ENCODE peak calls at places on chromosomes 12 and 14, in eight cellular contexts. O is lung; U is CD8-positive, alpha-beta T cell; Z is kidney epithelial cell; V is GM23248; T is fibroblast of mammary gland; A is OCI-LY7; S is right cardiac atrium. J is an unnamed sample.

GRCh38 chr12:111010916-111011657 is 90.7 kb upstream of the MYL2 start:
- DNase-seq in Z (no peak), A (no peak), S (no peak), O (no peak), U (no peak), V (no peak), T (no peak), J (no peak)

GRCh38 chr12:113808095-113808951 is 157.8 kb downstream of the RBM19 start:
- DNase-seq in A (no peak), V (no peak), O (no peak), S (no peak), Z (no peak), T (no peak), U (no peak), J (no peak)

GRCh38 chr14:31070431-31070830 is 44.3 kb upstream of the STRN3 start:
- DNase-seq in Z (peak), U (no peak), O (no peak), A (no peak), S (no peak), V (peak), T (peak), J (peak)

GRCh38 chr12:107760207-107760816 is 625 bp downstream of the PRDM4 start:
- DNase-seq in A (peak), Z (no peak), V (peak), T (no peak), U (peak), O (peak), S (peak), J (no peak)

GRCh38 chr14:105324080-105324778 is 9.7 kb downstream of the PACS2 start:
- DNase-seq in T (no peak), Z (no peak), S (peak), V (no peak), U (no peak), A (no peak), O (no peak), J (no peak)

GRCh38 chr12:20214286-20214685 is 154.1 kb upstream of the PDE3A start:
- DNase-seq in V (peak), T (peak), Z (no peak), S (no peak), A (no peak), O (no peak), U (no peak), J (peak)

GRCh38 chr14:98501836-98502235 is 770.2 kb downstream of the BCL11B start:
- DNase-seq in V (no peak), Z (no peak), A (no peak), T (no peak), S (no peak), U (no peak), O (no peak), J (no peak)

GRCh38 chr12:120984351-120984898 is 6.1 kb downstream of the HNF1A start:
- DNase-seq in V (no peak), S (no peak), Z (no peak), O (no peak), T (no peak), U (no peak), A (no peak), J (no peak)

GRCh38 chr14:32259368-32260013 is 56.4 kb upstream of the RNU6-8 start:
- DNase-seq in S (no peak), A (no peak), O (no peak), V (peak), T (peak), Z (peak), U (no peak), J (peak)

GRCh38 chr14:53516261-53516774 is 363.2 kb upstream of the DDHD1 start:
- DNase-seq in Z (no peak), A (no peak), O (no peak), T (peak), S (no peak), V (peak), U (no peak), J (no peak)

GRCh38 chr12:98475565-98475908 is 39.9 kb upstream of the TMPO start:
- DNase-seq in O (no peak), T (no peak), U (no peak), A (no peak), Z (no peak), V (no peak), S (no peak), J (no peak)

GRCh38 chr14:96461950-96462798 is 40.0 kb upstream of the PAPOLA start:
- DNase-seq in S (no peak), U (no peak), T (no peak), A (no peak), Z (no peak), V (no peak), O (no peak), J (no peak)

GRCh38 chr14:29892327-29892726 is 35.3 kb downstream of the PRKD1 start:
- DNase-seq in S (no peak), O (no peak), U (no peak), T (peak), V (peak), A (no peak), Z (no peak), J (no peak)

GRCh38 chr14:101495827-101496778 is 65.2 kb upstream of the DIO3 start:
- DNase-seq in T (no peak), U (no peak), S (peak), V (no peak), O (no peak), Z (no peak), A (no peak), J (no peak)

GRCh38 chr12:105713901-105714300 is 383.4 kb downstream of the C12orf75 start:
- DNase-seq in Z (no peak), T (no peak), U (no peak), O (no peak), S (no peak), V (no peak), A (no peak), J (no peak)

GRCh38 chr14:71497645-71498086 is 434.6 kb upstream of the RGS6 start:
- DNase-seq in T (peak), Z (no peak), O (no peak), V (peak), U (no peak), S (no peak), A (peak), J (no peak)

GRCh38 chr12:105464426-105464825 is 133.9 kb downstream of the C12orf75 start:
- DNase-seq in V (no peak), A (no peak), S (no peak), T (no peak), Z (no peak), O (no peak), U (no peak), J (no peak)

GRCh38 chr12:55675671-55676070 is 32.0 kb downstream of the ITGA7 start:
- DNase-seq in T (no peak), U (no peak), A (no peak), S (no peak), O (no peak), V (no peak), Z (no peak), J (no peak)

GRCh38 chr14:21087294-21088091 is 11.0 kb downstream of the ZNF219 start:
- DNase-seq in Z (no peak), O (no peak), A (peak), U (peak), V (peak), T (peak), S (peak), J (no peak)

GRCh38 chr14:85214471-85214870 is 315.5 kb upstream of the FLRT2 start:
- DNase-seq in A (no peak), Z (no peak), U (no peak), T (peak), V (peak), O (no peak), S (no peak), J (no peak)

GRCh38 chr12:42325776-42326465 is at the start of the genes PPHLN1 and ZCRB1:
- DNase-seq in V (peak), O (peak), A (peak), T (peak), S (peak), Z (peak), U (peak), J (no peak)

GRCh38 chr12:66960704-66961690 is 282.1 kb upstream of the GRIP1 start:
- DNase-seq in A (no peak), V (peak), T (peak), U (no peak), S (no peak), Z (no peak), O (no peak), J (no peak)

GRCh38 chr14:53044486-53044885 is 93.6 kb upstream of the FERMT2 start:
- DNase-seq in Z (no peak), O (no peak), U (no peak), V (peak), T (peak), A (no peak), S (no peak), J (no peak)

GRCh38 chr12:108305520-108305919 is 33.6 kb downstream of the CMKLR1 start:
- DNase-seq in U (no peak), V (peak), A (no peak), S (peak), Z (peak), O (peak), T (peak), J (no peak)

GRCh38 chr12:52918784-52919183 is 13.9 kb upstream of the KRT8 start:
- DNase-seq in S (no peak), Z (no peak), T (no peak), U (no peak), A (no peak), O (no peak), V (no peak), J (no peak)

GRCh38 chr14:72948481-72949138 is 22.3 kb downstream of the DCAF4 start:
- DNase-seq in U (peak), S (peak), O (peak), Z (no peak), V (peak), A (peak), T (peak), J (no peak)

GRCh38 chr12:133203344-133204263 is 22.3 kb downstream of the ZNF268 start:
- DNase-seq in U (no peak), A (peak), T (peak), O (no peak), Z (no peak), S (no peak), V (peak), J (no peak)

GRCh38 chr14:88189040-88189839 is 133.8 kb downstream of the KCNK10 start:
- DNase-seq in Z (peak), T (peak), V (peak), O (peak), U (no peak), A (peak), S (no peak), J (peak)

GRCh38 chr14:76827696-76828301 is 1.6 kb downstream of the LRRC74A start:
- DNase-seq in A (no peak), Z (no peak), V (peak), T (no peak), U (no peak), O (no peak), S (peak), J (no peak)

GRCh38 chr12:123055281-123055766 is 74.8 kb downstream of the ARL6IP4 start:
- DNase-seq in V (no peak), A (no peak), U (no peak), S (no peak), T (no peak), Z (no peak), O (no peak), J (no peak)

GRCh38 chr12:39272934-39273770 is 169.8 kb downstream of the KIF21A start:
- DNase-seq in S (no peak), A (peak), Z (no peak), T (peak), V (peak), O (no peak), U (no peak), J (no peak)

GRCh38 chr12:120438495-120439198 is 734 bp downstream of the COX6A1 start:
- DNase-seq in S (no peak), V (peak), O (no peak), Z (no peak), T (no peak), A (peak), U (no peak), J (no peak)

GRCh38 chr12:125689576-125690410 is 624.6 kb downstream of the AACS start:
- DNase-seq in S (no peak), O (no peak), A (no peak), U (no peak), Z (no peak), V (no peak), T (no peak), J (no peak)

GRCh38 chr14:101408077-101408831 is 153.0 kb upstream of the DIO3 start:
- DNase-seq in O (no peak), T (peak), V (peak), Z (no peak), S (no peak), A (no peak), U (no peak), J (no peak)

GRCh38 chr14:81464253-81465001 is 64.3 kb upstream of the STON2 start:
- DNase-seq in O (peak), A (peak), Z (no peak), S (no peak), T (peak), V (peak), U (peak), J (no peak)

DNA sequence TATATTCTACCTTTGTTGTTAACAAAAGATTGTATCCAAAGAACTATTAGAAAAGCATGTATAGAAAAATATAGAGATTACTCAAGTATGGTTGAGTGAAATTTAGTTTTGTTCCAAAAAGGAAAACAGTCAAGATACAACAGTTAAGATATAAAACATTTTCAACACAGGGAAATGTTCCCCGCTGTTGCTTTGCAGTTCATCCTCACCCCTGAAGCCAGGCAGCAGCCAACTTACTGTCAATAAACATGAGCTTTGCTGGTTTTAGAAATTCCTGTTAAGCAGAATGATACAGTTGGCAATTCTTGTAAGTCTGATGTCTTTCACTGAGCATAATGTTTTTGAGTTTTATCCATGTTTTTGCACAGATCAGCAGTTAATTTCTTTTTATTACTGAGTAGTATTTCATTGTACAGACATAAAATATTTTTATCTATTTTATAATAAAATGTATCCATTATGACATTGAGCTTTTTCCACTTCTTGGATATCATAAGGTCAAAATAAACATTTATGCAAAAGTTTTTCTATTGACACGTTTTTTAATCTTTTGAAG is 1.2 kb upstream of the CLEC2B start:
- DNase-seq in V (peak), O (no peak), U (no peak), A (no peak), Z (no peak), S (no peak), T (peak), J (no peak)
- H3K4me3 ChIP-seq in V (peak), O (no peak), U (peak), A (no peak), Z (no peak), S (peak), T (peak), J (no peak)

DNA sequence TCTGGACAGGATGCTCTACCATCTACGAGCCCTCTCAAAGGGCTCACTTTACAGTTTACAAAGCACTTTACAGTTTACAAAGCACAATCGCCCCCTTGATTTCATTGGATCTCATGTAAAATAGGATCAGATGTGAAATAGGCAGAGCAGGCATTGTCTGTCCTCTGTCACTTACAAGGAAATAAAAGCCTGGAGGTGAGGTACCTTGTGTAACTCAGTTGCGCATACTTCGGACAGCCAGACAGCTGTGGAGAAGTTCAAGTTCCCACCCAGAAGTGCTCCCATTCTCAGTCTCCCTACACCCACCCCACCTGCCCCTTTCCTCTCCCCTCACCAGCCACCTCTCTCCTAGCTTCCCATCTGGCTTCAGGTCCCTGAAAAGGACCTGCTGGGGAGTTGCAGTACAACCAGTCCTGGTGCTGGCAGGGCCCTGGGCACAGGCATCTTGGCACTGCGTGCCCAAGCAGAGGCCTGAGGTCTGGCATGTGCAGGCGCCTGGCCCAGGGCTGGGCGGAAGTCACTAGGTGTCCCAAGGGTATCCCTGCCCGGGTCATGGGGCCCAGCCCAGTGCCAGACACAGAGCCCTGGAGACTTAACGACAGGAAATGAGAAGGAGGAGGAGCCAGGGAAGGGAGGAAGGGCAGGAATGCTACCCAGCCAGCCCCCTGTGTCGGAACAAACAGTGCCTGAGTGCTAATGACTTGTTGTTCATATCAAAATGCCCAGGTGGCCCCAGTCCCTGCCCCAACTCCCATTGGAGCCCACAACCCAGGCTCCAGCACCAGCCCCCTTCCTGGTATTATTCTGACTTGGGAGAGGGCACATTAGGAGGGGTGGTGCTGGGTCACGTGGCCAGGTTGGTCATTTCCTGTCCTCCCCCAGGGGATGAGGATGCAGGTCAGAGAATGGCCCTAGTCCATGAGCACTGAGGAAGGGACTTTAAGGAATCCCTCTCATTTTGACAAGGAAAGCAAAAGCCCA is 5.4 kb downstream of the RAPGEF3 start:
- DNase-seq in T (no peak), V (no peak), Z (no peak), O (peak), A (no peak), S (peak), U (no peak), J (no peak)
- H3K4me3 ChIP-seq in T (no peak), V (no peak), Z (no peak), O (no peak), A (no peak), S (no peak), U (no peak), J (peak)

GRCh38 chr14:94128216-94128839 is 1.1 kb downstream of the IFI27L2 start:
- DNase-seq in T (no peak), A (no peak), U (no peak), S (peak), V (no peak), O (no peak), Z (no peak), J (no peak)
- H3K4me3 ChIP-seq in T (peak), A (peak), U (no peak), S (no peak), V (peak), O (no peak), Z (no peak), J (peak)

DNA sequence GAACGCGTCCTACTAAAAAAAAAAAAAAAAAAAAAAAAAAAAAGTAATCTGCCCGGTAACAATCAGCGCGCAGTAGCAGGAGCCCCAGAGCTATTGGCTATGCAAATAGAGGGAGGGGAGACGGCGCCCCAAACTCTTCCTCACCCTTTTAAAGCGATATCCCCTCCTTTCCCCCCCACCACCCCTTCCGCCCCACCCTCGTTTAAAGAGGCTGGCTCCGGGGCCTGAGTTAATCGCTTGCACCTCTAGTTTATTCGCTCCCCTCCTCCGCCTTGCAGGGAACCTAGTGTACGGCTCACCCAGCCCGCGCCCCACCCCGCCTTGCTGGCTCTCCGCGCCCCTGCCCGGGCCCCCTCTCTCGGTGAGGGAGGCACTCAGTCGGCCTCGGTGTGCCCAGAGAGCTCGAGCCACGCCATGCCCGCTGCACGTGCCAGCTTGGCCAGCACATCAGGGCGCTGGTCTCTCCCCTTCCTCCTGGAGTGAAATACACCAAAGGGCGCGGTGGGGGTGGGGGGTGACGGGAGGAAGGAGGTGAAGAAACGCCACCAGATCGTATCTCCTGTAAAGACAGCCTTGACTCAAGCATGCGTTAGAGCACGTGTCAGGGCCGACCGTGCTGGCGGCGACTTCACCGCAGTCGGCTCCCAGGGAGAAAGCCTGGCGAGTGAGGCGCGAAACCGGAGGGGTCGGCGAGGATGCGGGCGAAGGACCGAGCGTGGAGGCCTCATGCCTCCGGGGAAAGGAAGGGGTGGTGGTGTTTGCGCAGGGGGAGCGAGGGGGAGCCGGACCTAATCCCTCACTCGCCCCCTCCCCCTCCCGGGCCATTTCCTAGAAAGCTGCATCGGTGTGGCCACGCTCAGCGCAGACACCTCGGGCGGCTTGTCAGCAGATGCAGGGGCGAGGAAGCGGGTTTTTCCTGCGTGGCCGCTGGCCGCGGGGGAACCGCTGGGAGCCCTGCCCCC is 1.3 kb upstream of the CCND2 start:
- DNase-seq in A (peak), V (peak), O (peak), Z (no peak), U (peak), T (peak), S (peak), J (no peak)
- H3K4me3 ChIP-seq in A (peak), V (peak), O (no peak), Z (no peak), U (peak), T (peak), S (peak), J (peak)

GRCh38 chr12:122020795-122021192 is 890 bp upstream of the BCL7A start:
- DNase-seq in V (no peak), Z (no peak), U (no peak), A (peak), S (no peak), O (no peak), T (no peak), J (no peak)
- H3K4me3 ChIP-seq in V (peak), Z (peak), U (peak), A (peak), S (no peak), O (no peak), T (peak), J (peak)